ENCODE peak calls at places on chromosomes 7 and 10, in six cellular contexts. R is heart left ventricle; G is cardiac muscle cell; F is CD8-positive, alpha-beta T cell; B is upper lobe of right lung; I is MM.1S. V is an unnamed sample.

GRCh38 chr7:138739859-138740258 is 38.7 kb upstream of the SVOPL start:
- DNase-seq in R (no peak), F (no peak), B (no peak), G (no peak), I (no peak), V (no peak)

GRCh38 chr10:50384839-50385238 is 133.5 kb upstream of the ASAH2 start:
- DNase-seq in B (no peak), I (no peak), R (no peak), F (no peak), G (no peak), V (no peak)

GRCh38 chr10:34147641-34148040 is 667.5 kb downstream of the PARD3 start:
- DNase-seq in G (no peak), F (no peak), R (no peak), I (no peak), B (no peak), V (no peak)

GRCh38 chr10:6030217-6030616 is 31.9 kb downstream of the IL2RA start:
- DNase-seq in F (no peak), R (no peak), B (no peak), G (no peak), I (no peak), V (no peak)

GRCh38 chr10:93818086-93818485 is 60.4 kb downstream of the LGI1 start:
- DNase-seq in R (no peak), G (no peak), F (no peak), B (no peak), I (no peak), V (no peak)

GRCh38 chr7:42886129-42886528 is 25.7 kb downstream of the C7orf25 start:
- DNase-seq in F (no peak), G (no peak), I (no peak), R (no peak), B (no peak), V (no peak)

GRCh38 chr10:95121904-95122303 is 52.6 kb upstream of the CYP2C8 start:
- DNase-seq in F (no peak), G (no peak), I (no peak), R (no peak), B (no peak), V (peak; percentile 40)

GRCh38 chr7:18886801-18887200 is 230.6 kb downstream of the TWIST1 start:
- DNase-seq in I (no peak), R (no peak), G (no peak), B (no peak), F (no peak), V (no peak)

GRCh38 chr7:134420509-134421125 is 38.3 kb downstream of the AKR1B1 start:
- DNase-seq in I (peak; percentile 66), G (peak; percentile 54), B (no peak), R (no peak), F (no peak), V (peak; percentile 53)

GRCh38 chr7:11748884-11749283 is 83.1 kb downstream of the THSD7A start:
- DNase-seq in R (no peak), G (no peak), B (no peak), I (no peak), F (no peak), V (no peak)

GRCh38 chr10:44341901-44342300 is 43.0 kb downstream of the CXCL12 start:
- DNase-seq in I (no peak), G (no peak), F (no peak), B (no peak), R (no peak), V (no peak)

GRCh38 chr10:114821915-114822770 is 563 bp downstream of the FHIP2A start:
- DNase-seq in G (peak; percentile 70), F (peak; percentile 48), I (peak; percentile 35), B (no peak), R (peak; percentile 72), V (peak; percentile 30)

GRCh38 chr10:29836396-29836795 is 201.6 kb upstream of the SVIL start:
- DNase-seq in F (no peak), B (no peak), G (peak; percentile 61), I (no peak), R (no peak), V (no peak)

GRCh38 chr7:127486654-127487053 is 94.1 kb upstream of the ZNF800 start:
- DNase-seq in I (no peak), G (no peak), F (no peak), R (no peak), B (no peak), V (no peak)

GRCh38 chr10:68333905-68334431 is 1.2 kb upstream of the PBLD start:
- DNase-seq in G (no peak), I (no peak), R (no peak), F (no peak), B (no peak), V (no peak)

GRCh38 chr10:105243825-105244224 is 602.7 kb downstream of the SORCS3 start:
- DNase-seq in B (no peak), R (no peak), I (no peak), F (no peak), G (no peak), V (no peak)

GRCh38 chr10:122301055-122301810 is 30.1 kb downstream of the BTBD16 start:
- DNase-seq in B (no peak), I (no peak), F (no peak), R (no peak), G (no peak), V (peak; percentile 15)

GRCh38 chr7:91280604-91281003 is 16.4 kb downstream of the FZD1 start:
- DNase-seq in R (no peak), F (no peak), B (no peak), I (no peak), G (no peak), V (no peak)

GRCh38 chr7:29793507-29793906 is 12.8 kb upstream of the WIPF3 start:
- DNase-seq in I (no peak), B (no peak), G (peak; percentile 34), F (no peak), R (no peak), V (no peak)

GRCh38 chr7:139958599-139959380 is 104.0 kb downstream of the PARP12 start:
- DNase-seq in R (no peak), I (no peak), F (no peak), G (no peak), B (no peak), V (no peak)

GRCh38 chr7:73937014-73937413 is 76.1 kb downstream of the TMEM270 start:
- DNase-seq in F (no peak), G (no peak), B (no peak), R (no peak), I (no peak), V (no peak)

DNA sequence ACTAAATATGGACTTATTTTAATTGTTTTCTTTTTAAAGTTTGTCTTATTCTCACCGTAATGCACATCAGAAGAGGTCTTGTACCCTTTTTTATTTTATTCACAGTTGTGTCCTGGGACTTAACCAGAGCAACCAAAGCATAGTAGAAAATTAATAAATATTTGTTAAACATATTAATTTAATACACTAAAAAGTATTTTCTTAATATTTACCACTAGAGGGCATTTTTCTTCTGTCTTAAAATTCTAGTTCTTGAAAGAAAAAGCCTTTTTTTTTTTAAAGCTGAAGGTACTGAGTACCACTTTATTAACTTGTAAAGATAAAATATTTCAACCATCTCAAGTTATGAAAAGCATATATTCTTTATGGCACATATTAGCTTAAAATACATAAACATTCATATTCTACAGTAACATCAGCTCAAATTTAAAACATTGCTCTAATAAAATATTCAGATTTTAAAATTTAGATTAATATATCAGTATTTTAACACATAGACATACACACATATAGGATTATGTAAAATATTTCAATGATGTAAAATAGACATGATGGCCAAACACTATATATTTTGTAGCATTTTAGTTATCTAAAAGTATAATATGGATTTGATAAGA is 260.4 kb downstream of the SEMA3A start:
- DNase-seq in B (no peak), G (no peak), I (peak; percentile 16), F (no peak), R (no peak), V (no peak)
- TF ChIP-seq CTCF in B (peak; percentile 31), G (peak; percentile 40), I (peak; percentile 10), F (no peak), R (no peak), V (peak; percentile 17)

GRCh38 chr10:12960939-12961338 is 40.6 kb downstream of the CCDC3 start:
- DNase-seq in B (no peak), G (no peak), F (no peak), I (no peak), R (no peak), V (no peak)
- H3K27ac ChIP-seq in B (peak overlapping the region; percentile 37), G (no peak overlapping the region), F (no peak overlapping the region), I (no peak overlapping the region), R (peak overlapping the region; percentile 38), V (no peak overlapping the region)

GRCh38 chr7:55344840-55345239 is 20.3 kb upstream of the LANCL2 start:
- DNase-seq in I (no peak), R (no peak), B (no peak), G (no peak), F (no peak), V (no peak)

GRCh38 chr7:55342216-55342871 is 22.8 kb upstream of the LANCL2 start:
- DNase-seq in B (no peak), G (no peak), F (no peak), R (no peak), I (no peak), V (no peak)

GRCh38 chr7:55345292-55345691 is 19.8 kb upstream of the LANCL2 start:
- DNase-seq in G (no peak), R (no peak), B (no peak), F (no peak), I (no peak), V (no peak)

GRCh38 chr7:55343002-55343781 is 21.9 kb upstream of the LANCL2 start:
- DNase-seq in R (no peak), G (no peak), B (no peak), F (no peak), I (no peak), V (no peak)

DNA sequence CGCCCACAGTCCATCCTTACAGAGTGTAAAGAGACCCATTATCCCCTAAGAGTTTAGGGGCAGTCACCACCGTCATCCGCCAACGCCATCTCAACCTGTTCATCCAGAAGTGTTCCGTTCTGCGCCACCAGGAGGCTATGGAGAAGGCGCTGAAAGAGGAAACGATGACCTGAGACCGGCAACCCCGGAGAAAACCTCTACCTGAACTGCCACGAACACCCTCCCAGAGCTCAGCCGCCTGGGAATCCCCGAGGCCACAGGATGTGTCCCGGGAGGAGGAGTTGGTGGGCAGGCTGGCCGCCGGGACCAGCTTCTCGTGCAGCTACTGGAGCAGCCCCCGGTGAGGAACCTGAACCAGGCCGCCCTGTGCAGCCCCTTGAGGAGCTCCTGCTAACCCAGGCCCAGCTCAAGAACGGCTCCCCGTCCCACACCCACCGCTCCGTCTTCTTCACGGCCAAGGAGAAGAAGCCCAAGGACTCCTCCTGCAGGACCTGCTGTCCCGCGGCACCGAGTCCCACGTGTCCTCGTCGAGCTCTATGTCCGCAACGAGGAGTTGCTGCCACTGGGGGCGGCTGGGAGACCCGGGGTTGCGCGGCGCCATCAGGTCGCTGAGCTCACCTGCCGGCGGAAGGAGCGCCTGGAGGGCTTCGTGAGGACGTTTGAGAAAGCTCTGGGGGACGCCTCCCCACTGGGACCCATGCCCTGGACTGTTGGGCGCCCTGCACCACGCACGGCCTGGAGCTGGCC is 21.1 kb upstream of the LANCL2 start:
- DNase-seq in I (no peak), F (no peak), G (no peak), R (no peak), B (no peak), V (no peak)
- TF ChIP-seq CTCF in I (no peak), F (no peak), G (no peak), R (no peak), B (no peak), V (no peak)

DNA sequence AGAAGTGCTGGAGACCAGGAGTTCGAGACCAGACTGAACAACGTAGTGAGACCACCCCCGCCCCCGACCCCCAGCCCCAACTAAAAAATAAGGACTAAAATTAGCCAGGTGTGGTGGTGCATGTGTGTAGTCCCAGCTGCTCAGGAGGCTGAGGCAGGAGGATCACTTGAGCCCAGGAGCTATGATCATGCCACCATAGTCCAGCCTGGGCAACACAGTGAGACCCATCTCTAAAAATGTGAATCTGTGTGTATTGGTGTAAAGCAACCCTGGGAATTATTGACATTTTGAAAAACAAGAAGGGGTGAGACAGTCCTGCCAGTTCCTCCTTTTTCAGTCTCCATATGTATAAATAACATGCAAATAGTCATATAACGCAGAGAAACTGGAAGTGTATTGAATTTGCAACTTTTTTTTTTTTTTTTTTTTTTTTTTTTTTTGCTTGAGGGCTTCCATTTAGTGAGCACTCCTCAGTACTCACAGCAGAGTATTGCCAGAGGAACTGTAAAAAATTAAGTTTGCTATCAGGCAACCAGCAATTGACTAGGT is 3.4 kb upstream of the ITGB1 start:
- DNase-seq in R (no peak), B (no peak), F (no peak), I (no peak), G (no peak), V (no peak)
- H3K27ac ChIP-seq in R (peak overlapping the region; percentile 87), B (peak overlapping the region; percentile 70), F (no peak overlapping the region), I (no peak overlapping the region), G (peak overlapping the region; percentile 75), V (peak overlapping the region; percentile 58)

V was measured in pancreas.